ENCODE peak calls at places on chromosomes 16 and 17, in four cellular contexts. Y, C, Q and N are unnamed samples.

GRCh38 chr17:40763752-40764151 is 8.2 kb downstream of the KRT26 start:
- DNase-seq in Q (no peak), Y (no peak), C (no peak), N (no peak)

GRCh38 chr17:33523577-33523981 is 230.5 kb upstream of the ASIC2 start:
- DNase-seq in Q (no peak), C (peak), Y (no peak), N (peak)

GRCh38 chr16:1343428-1344242 is 8.0 kb downstream of the TSR3 start:
- DNase-seq in Q (no peak), C (no peak), Y (no peak), N (no peak)

GRCh38 chr17:8574687-8575086 is 55.8 kb downstream of the MYH10 start:
- DNase-seq in Q (no peak), Y (no peak), C (peak), N (peak)

GRCh38 chr17:17540278-17540906 is 44.2 kb upstream of the RASD1 start:
- DNase-seq in C (no peak), Q (no peak), Y (no peak), N (no peak)

GRCh38 chr17:79919862-79920720 is 80.9 kb upstream of the CBX4 start:
- DNase-seq in Y (no peak), C (no peak), Q (no peak), N (no peak)

GRCh38 chr16:89370081-89370511 is 120.3 kb downstream of the ANKRD11 start:
- DNase-seq in C (no peak), Q (no peak), Y (peak), N (no peak)

GRCh38 chr16:69847643-69848042 is 85.5 kb downstream of the WWP2 start:
- DNase-seq in Q (no peak), Y (no peak), C (peak), N (no peak)

GRCh38 chr17:31386542-31387075 is 4.9 kb upstream of the RAB11FIP4 start:
- DNase-seq in Y (no peak), Q (no peak), C (no peak), N (no peak)

GRCh38 chr17:34913001-34913400 is 48.3 kb downstream of the CCT6B start:
- DNase-seq in Q (no peak), C (no peak), Y (no peak), N (no peak)

GRCh38 chr16:24075929-24076716 is 180.0 kb upstream of the CACNG3 start:
- DNase-seq in C (no peak), Y (peak), Q (peak), N (no peak)

GRCh38 chr17:72587773-72588511 is 467.1 kb downstream of the SOX9 start:
- DNase-seq in Y (peak), C (no peak), Q (no peak), N (peak)

GRCh38 chr16:20385844-20386832 is 18.4 kb downstream of the PDILT start:
- DNase-seq in Y (peak), C (peak), Q (peak), N (peak)

GRCh38 chr17:80942360-80943345 is 49.0 kb upstream of the CHMP6 start:
- DNase-seq in Q (no peak), Y (no peak), C (peak), N (peak)

GRCh38 chr16:82231021-82231787 is 61.2 kb upstream of the MPHOSPH6 start:
- DNase-seq in C (no peak), Q (no peak), Y (no peak), N (no peak)

GRCh38 chr16:82232806-82233205 is 62.8 kb upstream of the MPHOSPH6 start:
- DNase-seq in C (no peak), Y (no peak), Q (no peak), N (no peak)

GRCh38 chr16:82226327-82226726 is 56.3 kb upstream of the MPHOSPH6 start:
- DNase-seq in Q (no peak), Y (no peak), C (no peak), N (no peak)

DNA sequence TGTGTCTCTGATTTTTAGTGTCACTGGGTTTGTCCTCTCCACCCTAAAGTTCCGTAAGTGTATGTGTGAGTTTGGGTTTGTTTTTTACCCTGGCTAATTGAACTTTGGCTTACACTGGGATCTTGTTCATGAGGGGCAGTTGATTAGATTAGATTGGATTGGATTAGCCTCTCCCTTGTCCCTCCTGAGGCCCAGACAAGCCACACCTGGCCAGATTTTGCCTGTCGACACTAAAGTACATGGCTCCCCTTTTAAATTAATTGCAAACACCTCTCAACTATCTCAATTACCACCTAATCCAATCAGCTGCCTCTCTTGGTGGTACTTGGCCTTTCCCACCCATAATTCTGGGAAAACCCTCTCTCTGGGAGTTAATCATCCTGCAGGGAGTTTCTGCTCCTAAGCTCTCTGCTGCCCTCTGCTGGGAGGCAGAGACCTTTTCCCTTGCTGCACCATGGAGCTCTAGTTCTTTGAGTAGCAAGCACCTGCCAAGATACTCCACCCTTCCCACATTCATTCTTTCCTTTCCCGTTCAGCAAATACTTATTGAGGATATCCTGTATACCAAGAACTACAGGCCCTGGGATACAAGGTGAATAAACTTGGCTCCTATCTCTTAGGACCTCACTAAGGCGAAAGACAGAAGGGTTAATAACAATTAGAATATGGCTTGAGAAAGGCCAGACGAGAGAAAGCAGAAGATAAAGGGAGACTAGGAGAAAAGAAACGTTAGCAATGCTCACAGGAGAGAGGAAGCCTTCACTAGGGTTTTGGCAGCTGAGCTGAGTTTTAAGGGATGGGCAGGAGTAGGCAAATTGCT is 60.0 kb upstream of the MPHOSPH6 start:
- DNase-seq in C (peak), Q (peak), Y (peak), N (peak)
- TF ChIP-seq CTCF in C (peak), Q (peak), Y (peak), N (peak)

DNA sequence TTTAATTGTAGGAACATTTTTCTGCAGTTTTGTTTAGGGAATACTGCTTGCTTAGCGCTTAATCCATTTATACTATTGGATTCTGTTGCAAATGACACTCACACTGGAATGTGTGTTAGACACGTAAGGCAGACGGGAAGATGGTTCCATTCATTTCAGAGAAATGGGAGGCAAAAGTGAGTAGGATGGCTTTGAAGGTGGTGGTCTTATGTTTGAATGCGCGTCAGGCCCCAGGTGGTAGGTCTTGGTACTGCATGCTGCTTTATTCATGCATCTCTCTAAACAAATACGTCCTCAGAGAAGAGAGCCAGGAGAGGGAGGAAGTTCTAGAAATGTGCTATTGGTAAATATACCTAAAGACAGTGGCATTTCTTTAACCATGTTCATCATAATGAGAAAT is 997.6 kb upstream of the RBFOX1 start:
- DNase-seq in Q (peak), C (peak), Y (peak), N (peak)
- TF ChIP-seq CTCF in Q (peak), C (peak), Y (peak), N (peak)

GRCh38 chr17:50050431-50051032 is 5.4 kb upstream of the ITGA3 start:
- DNase-seq in Q (no peak), Y (no peak), C (no peak), N (no peak)
- TF ChIP-seq CTCF in Q (peak), Y (peak), C (no peak), N (no peak)

GRCh38 chr17:74125160-74125559 is 78.3 kb upstream of the RPL38 start:
- DNase-seq in C (no peak), Y (no peak), Q (no peak), N (no peak)
- TF ChIP-seq CTCF in C (no peak), Y (no peak), Q (no peak), N (no peak)

DNA sequence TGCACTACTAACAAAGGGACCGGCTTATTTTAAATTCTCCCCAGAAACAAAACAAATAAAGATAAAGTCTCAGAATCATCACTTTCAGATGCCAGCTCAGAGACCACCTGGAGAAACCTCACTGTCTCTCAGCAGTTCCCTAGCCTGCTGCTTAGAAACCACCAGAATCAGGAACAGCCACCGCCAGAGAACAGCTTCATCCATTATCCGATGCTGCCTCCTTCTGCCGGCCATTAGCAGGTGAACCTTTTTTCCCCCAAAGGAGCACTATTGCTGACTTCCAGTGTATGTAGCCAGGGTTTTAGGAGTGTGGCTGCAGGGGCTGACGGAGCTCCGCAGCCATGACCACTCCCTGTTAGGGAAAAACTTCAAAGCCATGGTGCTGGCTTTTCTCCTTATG is 171.2 kb upstream of the DYNLRB2 start:
- DNase-seq in Y (peak), C (peak), Q (peak), N (peak)
- TF ChIP-seq CTCF in Y (peak), C (peak), Q (peak), N (peak)